ENCODE peak calls at places on chromosome 13, in eight cellular contexts. N, K, C, R, Q, D, H and O are unnamed samples.

GRCh38 chr13:24497742-24498141 is 14.8 kb downstream of the PARP4 start:
- DNase-seq in N (no peak), K (no peak), C (no peak), R (no peak), Q (no peak), D (no peak), H (no peak), O (no peak)

GRCh38 chr13:79779761-79780160 is 298.8 kb downstream of the NDFIP2 start:
- DNase-seq in N (peak), K (no peak), C (peak), R (no peak), Q (no peak), D (no peak), H (no peak), O (no peak)

GRCh38 chr13:96503481-96503880 is 413.6 kb downstream of the HS6ST3 start:
- DNase-seq in N (no peak), K (no peak), C (no peak), R (no peak), Q (no peak), D (no peak), H (no peak), O (no peak)

GRCh38 chr13:47112205-47112896 is 215.5 kb upstream of the HTR2A start:
- DNase-seq in N (no peak), K (no peak), C (peak), R (no peak), Q (no peak), D (no peak), H (no peak), O (no peak)

GRCh38 chr13:100394005-100394695 is 194.4 kb downstream of the GGACT start:
- DNase-seq in N (no peak), K (peak), C (no peak), R (no peak), Q (no peak), D (peak), H (no peak), O (peak)

GRCh38 chr13:26965976-26966375 is 205.4 kb upstream of the GPR12 start:
- DNase-seq in N (no peak), K (peak), C (no peak), R (no peak), Q (peak), D (no peak), H (no peak), O (no peak)

GRCh38 chr13:39364797-39365468 is 238.1 kb downstream of the LHFPL6 start:
- DNase-seq in N (no peak), K (no peak), C (peak), R (no peak), Q (no peak), D (no peak), H (no peak), O (no peak)

GRCh38 chr13:49435992-49436391 is 7.9 kb downstream of the CAB39L start:
- DNase-seq in N (no peak), K (peak), C (no peak), R (no peak), Q (no peak), D (no peak), H (no peak), O (no peak)

GRCh38 chr13:60662595-60662994 is 265.6 kb downstream of the TDRD3 start:
- DNase-seq in N (no peak), K (no peak), C (no peak), R (no peak), Q (no peak), D (no peak), H (no peak), O (no peak)

GRCh38 chr13:35514166-35514565 is 37.7 kb upstream of the MAB21L1 start:
- DNase-seq in N (no peak), K (no peak), C (peak), R (no peak), Q (no peak), D (no peak), H (no peak), O (no peak)

GRCh38 chr13:30009411-30009810 is 159.0 kb upstream of the UBL3 start:
- DNase-seq in N (no peak), K (no peak), C (no peak), R (no peak), Q (no peak), D (no peak), H (no peak), O (no peak)

GRCh38 chr13:83065136-83065535 is 817.1 kb downstream of the SLITRK1 start:
- DNase-seq in N (peak), K (peak), C (no peak), R (no peak), Q (no peak), D (no peak), H (peak), O (no peak)

GRCh38 chr13:40457844-40458243 is 208.6 kb downstream of the FOXO1 start:
- DNase-seq in N (no peak), K (no peak), C (no peak), R (no peak), Q (no peak), D (no peak), H (no peak), O (no peak)

GRCh38 chr13:56528040-56528760 is 612.5 kb upstream of the PRR20A start:
- DNase-seq in N (no peak), K (no peak), C (no peak), R (no peak), Q (no peak), D (peak), H (no peak), O (no peak)

GRCh38 chr13:110509478-110509926 is 52.0 kb downstream of the RAB20 start:
- DNase-seq in N (no peak), K (no peak), C (no peak), R (no peak), Q (no peak), D (no peak), H (no peak), O (no peak)

DNA sequence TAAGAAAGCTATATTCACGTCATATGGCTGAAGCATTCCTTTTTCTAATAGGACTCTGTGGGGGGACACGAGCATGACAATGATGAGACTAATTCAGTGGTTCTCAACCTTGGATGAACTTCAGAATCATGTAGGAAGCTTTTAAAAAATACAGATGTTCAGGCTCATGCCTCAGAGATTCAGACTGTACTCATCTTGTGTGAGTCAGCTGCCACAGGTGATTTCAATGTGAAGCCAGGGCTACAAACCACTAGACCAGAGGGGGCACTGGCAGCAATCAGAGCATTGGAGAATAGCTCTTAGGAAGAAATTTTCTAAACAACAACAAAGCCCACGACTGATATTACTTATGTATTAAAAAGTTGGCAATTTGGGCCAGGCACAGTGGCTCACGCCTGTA is 91.7 kb downstream of the SERP2 start:
- DNase-seq in N (no peak), K (no peak), C (no peak), R (no peak), Q (no peak), D (no peak), H (no peak), O (no peak)
- H3K27ac ChIP-seq in N (no peak), K (no peak), C (no peak), R (no peak), Q (no peak), D (no peak), H (no peak), O (no peak)

GRCh38 chr13:51245583-51245982 is 23.4 kb downstream of the FAM124A start:
- DNase-seq in N (no peak), K (no peak), C (no peak), R (no peak), Q (no peak), D (no peak), H (no peak), O (no peak)

GRCh38 chr13:51243832-51244231 is 21.6 kb downstream of the FAM124A start:
- DNase-seq in N (no peak), K (no peak), C (peak), R (no peak), Q (no peak), D (no peak), H (no peak), O (no peak)

GRCh38 chr13:51246411-51247298 is 24.5 kb downstream of the FAM124A start:
- DNase-seq in N (no peak), K (no peak), C (peak), R (no peak), Q (no peak), D (no peak), H (no peak), O (no peak)

GRCh38 chr13:51244637-51245405 is 22.6 kb downstream of the FAM124A start:
- DNase-seq in N (no peak), K (no peak), C (no peak), R (no peak), Q (no peak), D (no peak), H (no peak), O (no peak)

DNA sequence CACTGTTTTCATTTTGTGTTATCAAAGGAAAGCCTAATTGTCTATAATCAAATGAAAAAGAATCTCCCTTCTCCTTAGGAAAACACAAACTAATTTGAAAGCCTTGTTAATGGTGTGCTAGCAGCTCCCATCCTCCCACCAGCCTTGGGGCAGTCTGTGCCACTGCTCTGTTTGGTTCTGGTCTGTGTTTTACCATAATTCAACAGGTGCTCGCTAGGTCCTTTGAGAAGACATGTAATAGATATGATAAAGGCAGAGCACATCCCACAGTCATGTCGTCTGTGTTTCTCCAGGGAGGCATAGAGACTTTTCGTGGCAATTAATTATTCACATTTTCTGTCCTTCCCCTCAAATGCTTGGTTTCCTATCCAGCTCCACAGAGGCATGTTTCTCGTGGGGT is 23.8 kb downstream of the FAM124A start:
- DNase-seq in N (no peak), K (no peak), C (no peak), R (no peak), Q (no peak), D (no peak), H (no peak), O (no peak)
- H3K4me3 ChIP-seq in N (no peak), K (no peak), C (no peak), R (no peak), Q (no peak), D (no peak), H (no peak), O (no peak)

GRCh38 chr13:72622546-72622945 is 104.9 kb downstream of the MZT1 start:
- DNase-seq in N (no peak), K (no peak), C (no peak), R (no peak), Q (no peak), D (no peak), H (no peak), O (no peak)
- H3K27ac ChIP-seq in N (no peak), K (no peak), C (no peak), R (no peak), Q (no peak), D (no peak), H (no peak), O (no peak)

GRCh38 chr13:112104873-112105234 is 37.9 kb downstream of the SOX1 start:
- DNase-seq in N (no peak), K (no peak), C (no peak), R (no peak), Q (no peak), D (no peak), H (no peak), O (no peak)
- H3K4me3 ChIP-seq in N (no peak), K (no peak), C (peak), R (no peak), Q (no peak), D (no peak), H (no peak), O (no peak)